ENCODE peak calls at places on chromosomes 12 and 14, in ten cellular contexts. F is GM23338, E is astrocyte, Z is prostate gland, G is upper lobe of left lung, Q is left lung, N is stomach, A is AG04450, M is OCI-LY7, P is A549. T is an unnamed sample.
A peak's percentile ranks its signal among the peaks of the same experiment; 100 is the strongest.

GRCh38 chr14:61188936-61189808 is 92.0 kb downstream of the TMEM30B start:
- DNase-seq in F (peak; percentile 89), E (peak; percentile 55), Z (peak; percentile 43), G (peak; percentile 93), Q (peak; percentile 82), N (peak; percentile 63), A (no peak), M (no peak), P (peak; percentile 87), T (peak; percentile 63)

GRCh38 chr12:124388679-124389536 is 94.0 kb downstream of the RFLNA start:
- DNase-seq in F (peak; percentile 72), E (peak; percentile 81), Z (peak; percentile 83), G (peak; percentile 96), Q (peak; percentile 96), N (peak; percentile 91), A (peak; percentile 63), M (no peak), P (peak; percentile 74), T (peak; percentile 89)

GRCh38 chr12:1716215-1716862 is 25.5 kb downstream of the ADIPOR2 start:
- DNase-seq in F (no peak), E (no peak), Z (no peak), G (no peak), Q (no peak), N (no peak), A (no peak), M (no peak), P (no peak), T (no peak)

GRCh38 chr14:69059658-69060648 is 80.9 kb upstream of the ACTN1 start:
- DNase-seq in F (no peak), E (peak; percentile 98), Z (no peak), G (no peak), Q (no peak), N (no peak), A (peak; percentile 93), M (no peak), P (peak; percentile 67), T (no peak)

GRCh38 chr12:26188132-26188531 is 7.2 kb upstream of the SSPN start:
- DNase-seq in F (no peak), E (peak; percentile 86), Z (no peak), G (no peak), Q (no peak), N (no peak), A (peak; percentile 43), M (no peak), P (no peak), T (no peak)

GRCh38 chr14:104723651-104724406 is at the start of gene ADSS1:
- DNase-seq in F (peak; percentile 78), E (no peak), Z (peak; percentile 44), G (peak; percentile 94), Q (peak; percentile 94), N (peak; percentile 68), A (no peak), M (peak; percentile 54), P (peak; percentile 70), T (peak; percentile 83)

GRCh38 chr12:131713349-131713748 is 2.5 kb downstream of the SFSWAP start:
- DNase-seq in F (peak; percentile 41), E (no peak), Z (no peak), G (no peak), Q (no peak), N (no peak), A (no peak), M (no peak), P (no peak), T (no peak)

GRCh38 chr12:131991816-131992430 is 42.2 kb downstream of the EP400 start:
- DNase-seq in F (no peak), E (peak; percentile 68), Z (no peak), G (no peak), Q (no peak), N (no peak), A (no peak), M (no peak), P (no peak), T (no peak)

GRCh38 chr12:116055895-116056607 is 221.4 kb downstream of the MED13L start:
- DNase-seq in F (no peak), E (no peak), Z (no peak), G (no peak), Q (no peak), N (no peak), A (no peak), M (no peak), P (no peak), T (no peak)

GRCh38 chr12:71216725-71217579 is 59.2 kb upstream of the TSPAN8 start:
- DNase-seq in F (peak; percentile 31), E (peak; percentile 17), Z (peak; percentile 24), G (no peak), Q (no peak), N (peak; percentile 38), A (no peak), M (peak; percentile 15), P (peak; percentile 5), T (no peak)
- TF ChIP-seq CTCF in F (peak; percentile 78), E (peak; percentile 47), Z (peak; percentile 39), G (peak; percentile 46), Q (peak; percentile 42), N (no peak), A (peak; percentile 5), M (peak; percentile 73), P (peak; percentile 35), T (peak; percentile 57)

GRCh38 chr12:8027856-8028255 is 4.7 kb upstream of the FOXJ2 start:
- DNase-seq in F (no peak), E (no peak), Z (no peak), G (no peak), Q (no peak), N (no peak), A (no peak), M (no peak), P (no peak), T (no peak)
- H3K4me3 ChIP-seq in F (peak overlapping the region; percentile 51), E (no peak overlapping the region), Z (no peak overlapping the region), G (peak overlapping the region; percentile 68), Q (no peak overlapping the region), N (no peak overlapping the region), A (no peak overlapping the region), M (no peak overlapping the region), P (peak overlapping the region; percentile 73), T (peak overlapping the region; percentile 74)

GRCh38 chr12:107398101-107398500 is 287.5 kb upstream of the PWP1 start:
- DNase-seq in F (no peak), E (peak; percentile 18), Z (no peak), G (no peak), Q (no peak), N (no peak), A (no peak), M (no peak), P (no peak), T (no peak)
- H3K27ac ChIP-seq in F (no peak overlapping the region), E (no peak overlapping the region), Z (no peak overlapping the region), G (no peak overlapping the region), Q (no peak overlapping the region), N (no peak overlapping the region), A (no peak overlapping the region), M (no peak overlapping the region), P (peak overlapping the region; percentile 88), T (no peak overlapping the region)

GRCh38 chr12:9587903-9588600 is 19.7 kb downstream of the KLRB1 start:
- DNase-seq in F (no peak), E (no peak), Z (no peak), G (no peak), Q (no peak), N (no peak), A (no peak), M (no peak), P (no peak), T (no peak)

GRCh38 chr12:9588749-9589148 is 19.0 kb downstream of the KLRB1 start:
- DNase-seq in F (no peak), E (no peak), Z (no peak), G (no peak), Q (no peak), N (no peak), A (no peak), M (no peak), P (no peak), T (no peak)

GRCh38 chr12:9590441-9590840 is 17.3 kb downstream of the KLRB1 start:
- DNase-seq in F (no peak), E (no peak), Z (no peak), G (no peak), Q (no peak), N (no peak), A (no peak), M (no peak), P (no peak), T (no peak)
- TF ChIP-seq CTCF in F (no peak), E (no peak), Z (no peak), G (no peak), Q (no peak), N (no peak), A (no peak), M (no peak), P (no peak), T (no peak)

DNA sequence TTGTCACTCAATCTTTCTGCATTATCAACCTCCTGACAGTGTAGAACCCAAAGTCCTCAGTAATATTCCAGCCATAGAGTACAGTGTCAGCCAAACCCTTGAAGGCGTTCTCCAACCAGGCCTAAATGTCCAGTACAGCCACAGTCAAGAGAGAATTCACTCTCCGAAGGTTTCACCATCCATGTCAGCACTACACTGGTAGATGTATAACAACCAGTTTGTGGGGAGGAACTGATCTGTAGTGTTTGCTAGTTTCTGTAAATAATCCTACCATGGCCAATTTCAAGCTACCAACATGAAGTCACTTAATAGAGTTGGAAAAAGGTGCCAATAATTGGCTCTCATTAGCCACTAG is 456 bp upstream of the MDP1 start:
- DNase-seq in F (no peak), E (no peak), Z (no peak), G (no peak), Q (no peak), N (no peak), A (no peak), M (no peak), P (no peak), T (no peak)
- H3K4me3 ChIP-seq in F (peak overlapping the region; percentile 93), E (peak overlapping the region; percentile 75), Z (no peak overlapping the region), G (no peak overlapping the region), Q (no peak overlapping the region), N (peak overlapping the region; percentile 85), A (peak overlapping the region; percentile 79), M (peak overlapping the region; percentile 76), P (peak overlapping the region; percentile 63), T (peak overlapping the region; percentile 82)

GRCh38 chr12:95547522-95548055 is 3.7 kb downstream of the USP44 start:
- DNase-seq in F (peak; percentile 78), E (peak; percentile 31), Z (no peak), G (no peak), Q (no peak), N (no peak), A (peak; percentile 92), M (peak; percentile 32), P (no peak), T (no peak)
- H3K27ac ChIP-seq in F (peak overlapping the region; percentile 87), E (no peak overlapping the region), Z (peak overlapping the region; percentile 50), G (peak overlapping the region; percentile 86), Q (peak overlapping the region; percentile 84), N (peak overlapping the region; percentile 69), A (peak overlapping the region; percentile 99), M (peak overlapping the region; percentile 5), P (no peak overlapping the region), T (peak overlapping the region; percentile 86)

GRCh38 chr12:112130461-112130998 is 5.2 kb downstream of the TRAFD1 start:
- DNase-seq in F (no peak), E (no peak), Z (no peak), G (no peak), Q (no peak), N (no peak), A (no peak), M (peak; percentile 42), P (no peak), T (no peak)
- TF ChIP-seq CTCF in F (no peak), E (no peak), Z (no peak), G (no peak), Q (no peak), N (no peak), A (no peak), M (no peak), P (no peak), T (no peak)

GRCh38 chr14:51242545-51243490 is 2.8 kb downstream of the TMX1 start:
- DNase-seq in F (peak; percentile 63), E (no peak), Z (no peak), G (no peak), Q (no peak), N (no peak), A (no peak), M (peak; percentile 45), P (no peak), T (no peak)
- H3K4me3 ChIP-seq in F (peak overlapping the region; percentile 89), E (no peak overlapping the region), Z (no peak overlapping the region), G (no peak overlapping the region), Q (no peak overlapping the region), N (no peak overlapping the region), A (no peak overlapping the region), M (peak overlapping the region; percentile 98), P (no peak overlapping the region), T (no peak overlapping the region)